ENCODE peak calls at places on chromosomes 3 and 15, in six cellular contexts. Q, J, O, H, K and M are unnamed samples.
A peak's percentile ranks its signal among the peaks of the same experiment; 100 is the strongest.

GRCh38 chr15:55250951-55251350 is 38.7 kb downstream of the RAB27A start:
- DNase-seq in Q (no peak), O (no peak), H (no peak), J (no peak), K (no peak), M (no peak)

GRCh38 chr15:80480909-80481308 is 76.7 kb downstream of the ARNT2 start:
- DNase-seq in K (peak; percentile 50), H (peak; percentile 65), J (peak; percentile 97), Q (no peak), O (no peak), M (peak; percentile 95)

GRCh38 chr15:59266015-59266414 is 59.4 kb downstream of the LDHAL6B start:
- DNase-seq in Q (no peak), J (no peak), O (no peak), H (no peak), K (peak; percentile 8), M (no peak)

GRCh38 chr15:101545548-101546505 is 56.3 kb upstream of the PCSK6 start:
- DNase-seq in K (no peak), Q (no peak), J (no peak), H (no peak), O (no peak), M (no peak)

GRCh38 chr15:70625438-70625837 is 137.9 kb downstream of the UACA start:
- DNase-seq in Q (no peak), K (no peak), J (no peak), O (no peak), H (no peak), M (no peak)

GRCh38 chr15:64772488-64772887 is 2.9 kb downstream of the RBPMS2 start:
- DNase-seq in K (no peak), J (no peak), O (no peak), Q (no peak), H (no peak), M (no peak)

GRCh38 chr3:27880969-27881892 is 159.1 kb upstream of the EOMES start:
- DNase-seq in H (no peak), K (peak; percentile 10), Q (no peak), J (no peak), O (no peak), M (no peak)

GRCh38 chr15:74319596-74320357 is 47.7 kb downstream of the CYP11A1 start:
- DNase-seq in J (no peak), Q (no peak), O (no peak), K (no peak), H (no peak), M (no peak)

GRCh38 chr3:116367761-116368395 is 77.4 kb downstream of the LSAMP start:
- DNase-seq in H (no peak), J (no peak), O (no peak), Q (no peak), K (no peak), M (no peak)

GRCh38 chr3:20861454-20861853 is 675.4 kb upstream of the SGO1 start:
- DNase-seq in J (no peak), K (peak; percentile 32), H (no peak), Q (no peak), O (no peak), M (no peak)

GRCh38 chr3:114510201-114510600 is 216.4 kb downstream of the TIGIT start:
- DNase-seq in O (no peak), J (no peak), Q (no peak), H (no peak), K (no peak), M (no peak)

GRCh38 chr3:39154323-39155021 is 1.1 kb upstream of the CSRNP1 start:
- DNase-seq in H (no peak), O (no peak), J (no peak), K (no peak), Q (peak; percentile 71), M (no peak)
- H3K4me3 ChIP-seq in H (no peak overlapping the region), O (no peak overlapping the region), J (no peak overlapping the region), K (no peak overlapping the region), Q (peak overlapping the region; percentile 96), M (no peak overlapping the region)

DNA sequence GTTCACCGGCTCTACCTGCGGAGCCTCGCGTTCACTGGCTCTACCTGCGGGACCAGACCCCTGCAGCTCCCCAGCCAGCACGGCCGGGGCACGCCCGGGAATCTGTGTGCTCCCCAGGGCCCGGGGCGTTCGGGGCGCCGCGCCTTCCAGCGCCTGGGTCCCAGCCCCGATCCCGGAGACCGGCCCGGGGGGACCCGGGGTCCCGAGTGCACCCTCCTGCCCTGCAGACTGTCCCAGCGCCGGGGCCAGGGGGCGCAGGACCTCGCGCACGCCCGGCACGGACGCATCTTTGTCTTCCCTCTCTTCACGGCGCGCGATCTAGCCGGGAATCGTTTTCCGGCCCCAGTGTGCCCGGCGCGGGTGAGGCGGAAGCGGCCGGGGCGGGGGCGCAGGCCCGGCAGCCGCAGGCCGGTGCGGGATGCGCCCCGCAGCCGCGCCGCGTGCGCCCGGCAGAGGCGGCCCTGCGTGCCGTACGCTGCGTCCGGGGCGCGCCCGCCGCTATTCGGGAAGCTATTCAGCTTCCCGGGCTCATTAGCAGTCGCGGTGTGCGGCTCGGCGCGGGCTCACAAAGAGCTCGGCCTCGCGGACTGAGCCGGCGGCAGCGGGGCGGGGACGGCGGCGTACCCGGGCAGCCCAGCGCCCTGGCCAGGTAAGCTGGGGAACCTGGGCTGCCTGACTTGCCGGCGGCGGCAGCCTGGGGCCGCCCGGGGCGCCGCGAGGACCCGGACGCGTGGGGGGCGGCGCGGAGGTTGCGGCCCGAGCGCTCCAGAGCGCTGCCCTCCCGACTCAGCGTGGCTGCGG is at the start of gene APBA2:
- DNase-seq in Q (no peak), H (no peak), O (no peak), K (peak; percentile 36), J (peak; percentile 9), M (peak; percentile 48)
- TF ChIP-seq CTCF in Q (no peak), H (no peak), O (no peak), K (no peak), J (no peak), M (no peak)

DNA sequence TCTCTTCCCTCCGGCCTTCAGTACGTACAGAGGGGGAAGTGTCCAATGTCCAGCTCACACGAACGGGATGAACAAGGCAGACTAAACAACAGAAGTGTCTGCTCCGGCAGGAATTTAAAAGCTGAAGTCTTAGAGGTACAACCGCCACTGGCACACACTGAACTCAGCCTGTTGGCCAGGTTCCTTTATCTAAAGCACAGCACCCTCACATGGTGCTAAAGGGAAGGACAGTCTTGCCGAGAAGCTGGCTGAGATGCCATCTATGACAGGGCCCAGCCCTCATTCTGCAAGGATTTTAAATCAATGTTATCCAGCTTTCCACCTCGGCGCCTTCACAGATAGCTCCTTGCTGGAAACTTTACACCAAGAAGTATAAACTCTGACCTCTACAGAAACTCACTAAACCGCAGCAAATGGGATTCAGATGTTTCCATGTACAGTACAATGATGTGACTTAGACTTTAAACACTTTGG is 2.8 kb downstream of the ADAMTS17 start:
- DNase-seq in Q (no peak), K (peak; percentile 83), J (peak; percentile 38), O (peak; percentile 42), H (peak; percentile 71), M (peak; percentile 77)
- H3K4me3 ChIP-seq in Q (no peak overlapping the region), K (no peak overlapping the region), J (no peak overlapping the region), O (no peak overlapping the region), H (no peak overlapping the region), M (no peak overlapping the region)

DNA sequence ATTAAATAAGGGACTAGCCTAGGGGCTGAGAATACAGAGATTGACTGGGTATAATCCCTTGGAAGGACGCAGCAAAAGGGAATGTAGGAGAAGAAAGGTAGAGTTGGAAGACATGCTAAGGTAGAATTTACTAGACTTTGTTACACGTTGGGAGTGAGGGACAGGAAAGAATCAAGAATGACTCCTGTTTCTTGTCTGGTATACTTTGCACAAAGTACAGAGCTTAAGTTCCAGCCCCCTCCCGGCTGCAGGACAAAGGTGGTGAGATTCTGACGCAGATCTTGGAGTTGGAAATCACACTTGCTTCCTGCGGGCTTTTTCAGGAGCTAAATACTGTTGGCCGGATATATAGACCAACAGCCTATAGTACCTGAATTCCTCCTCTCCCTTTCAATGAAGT is 895 bp downstream of the HYKK start:
- DNase-seq in H (peak; percentile 3), J (no peak), K (no peak), Q (no peak), O (no peak), M (no peak)
- TF ChIP-seq CTCF in H (no peak), J (no peak), K (no peak), Q (no peak), O (no peak), M (no peak)

GRCh38 chr3:156554515-156554841 is 439 bp downstream of the SSR3 start:
- DNase-seq in K (no peak), H (no peak), J (peak; percentile 16), O (no peak), Q (peak; percentile 80), M (no peak)

GRCh38 chr3:156553705-156554356 is 1.1 kb downstream of the SSR3 start:
- DNase-seq in J (peak; percentile 76), O (no peak), Q (no peak), H (peak; percentile 47), K (peak; percentile 67), M (peak; percentile 74)

GRCh38 chr3:156551746-156552145 is 3.2 kb downstream of the SSR3 start:
- DNase-seq in O (no peak), Q (no peak), J (peak; percentile 91), H (peak; percentile 82), K (no peak), M (peak; percentile 86)

GRCh38 chr3:156551261-156551660 is 3.7 kb downstream of the SSR3 start:
- DNase-seq in J (peak; percentile 73), K (no peak), O (no peak), H (no peak), Q (no peak), M (no peak)

DNA sequence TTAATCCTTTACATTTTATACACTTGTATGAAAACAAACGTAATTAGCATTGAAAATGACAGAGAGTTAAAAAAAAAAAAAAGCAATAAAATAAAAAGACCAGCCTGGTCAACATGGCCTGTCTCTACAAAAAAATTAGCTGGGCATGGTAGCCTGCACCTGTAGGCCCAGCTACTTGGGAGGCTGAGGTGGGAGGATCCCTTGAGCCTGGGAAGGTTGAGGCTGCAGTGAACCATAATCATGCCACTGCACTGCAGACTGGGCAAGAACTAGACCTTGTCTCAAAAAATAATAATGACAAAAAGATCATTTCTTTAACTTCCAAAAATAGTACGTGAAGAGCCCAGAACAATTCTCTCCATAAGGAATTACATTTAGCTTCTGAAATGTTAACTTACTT is 1.9 kb downstream of the SSR3 start:
- DNase-seq in Q (no peak), K (no peak), O (no peak), H (no peak), J (no peak), M (no peak)
- H3K4me3 ChIP-seq in Q (peak overlapping the region; percentile 91), K (no peak overlapping the region), O (no peak overlapping the region), H (no peak overlapping the region), J (peak overlapping the region; percentile 87), M (peak overlapping the region; percentile 79)

GRCh38 chr3:121852256-121852655 is 17.2 kb downstream of the EAF2 start:
- DNase-seq in H (peak; percentile 71), Q (no peak), K (no peak), O (no peak), J (no peak), M (no peak)

GRCh38 chr3:121855555-121855954 is 20.5 kb downstream of the EAF2 start:
- DNase-seq in Q (no peak), K (no peak), J (no peak), O (no peak), H (peak; percentile 72), M (peak; percentile 36)
- TF ChIP-seq CTCF in Q (no peak), K (no peak), J (no peak), O (no peak), H (peak; percentile 55), M (peak; percentile 41)